ENCODE peak calls at places on chromosomes 2 and 18, in eight cellular contexts. Z, G, L, T, M, F, B and H are unnamed samples.
A peak's percentile ranks its signal among the peaks of the same experiment; 100 is the strongest.

GRCh38 chr2:45390433-45390832 is 220.6 kb downstream of the SRBD1 start:
- DNase-seq in Z (no peak), G (no peak), L (no peak), T (no peak), M (no peak), F (no peak), B (no peak), H (no peak)

GRCh38 chr2:96760036-96760985 is at the start of gene CNNM4:
- DNase-seq in Z (peak; percentile 87), G (peak; percentile 68), L (peak; percentile 95), T (peak; percentile 92), M (peak; percentile 98), F (peak; percentile 87), B (peak; percentile 90), H (peak; percentile 91)

GRCh38 chr18:23307567-23308295 is 145.4 kb upstream of the RIOK3 start:
- DNase-seq in Z (no peak), G (no peak), L (no peak), T (no peak), M (no peak), F (no peak), B (no peak), H (no peak)

GRCh38 chr2:230864605-230865323 is at the start of gene ITM2C:
- DNase-seq in Z (no peak), G (no peak), L (peak; percentile 82), T (peak; percentile 37), M (peak; percentile 73), F (peak; percentile 70), B (peak; percentile 78), H (peak; percentile 88)

GRCh38 chr18:41096504-41096903 is 858.5 kb upstream of the PIK3C3 start:
- DNase-seq in Z (no peak), G (peak; percentile 33), L (no peak), T (no peak), M (no peak), F (no peak), B (no peak), H (no peak)

GRCh38 chr2:166384774-166385173 is 9.0 kb upstream of the SCN9A start:
- DNase-seq in Z (no peak), G (peak; percentile 47), L (no peak), T (no peak), M (no peak), F (no peak), B (no peak), H (no peak)

GRCh38 chr18:31294199-31294747 is 23.7 kb upstream of the DSG1 start:
- DNase-seq in Z (no peak), G (no peak), L (no peak), T (no peak), M (no peak), F (no peak), B (no peak), H (no peak)

GRCh38 chr2:177606636-177607035 is 214.1 kb downstream of the AGPS start:
- DNase-seq in Z (no peak), G (no peak), L (no peak), T (no peak), M (no peak), F (no peak), B (no peak), H (no peak)

GRCh38 chr2:10947005-10947440 is 35.3 kb downstream of the KCNF1 start:
- DNase-seq in Z (no peak), G (no peak), L (no peak), T (no peak), M (no peak), F (no peak), B (no peak), H (no peak)

GRCh38 chr2:109059474-109060165 is 69.4 kb upstream of the SH3RF3 start:
- DNase-seq in Z (no peak), G (no peak), L (no peak), T (no peak), M (no peak), F (no peak), B (no peak), H (no peak)

GRCh38 chr18:6885992-6886823 is 156.7 kb downstream of the ARHGAP28 start:
- DNase-seq in Z (peak; percentile 78), G (peak; percentile 49), L (peak; percentile 65), T (no peak), M (peak; percentile 79), F (no peak), B (peak; percentile 62), H (no peak)

GRCh38 chr2:189144700-189145211 is 34.8 kb downstream of the COL5A2 start:
- DNase-seq in Z (no peak), G (no peak), L (no peak), T (no peak), M (no peak), F (no peak), B (no peak), H (no peak)

DNA sequence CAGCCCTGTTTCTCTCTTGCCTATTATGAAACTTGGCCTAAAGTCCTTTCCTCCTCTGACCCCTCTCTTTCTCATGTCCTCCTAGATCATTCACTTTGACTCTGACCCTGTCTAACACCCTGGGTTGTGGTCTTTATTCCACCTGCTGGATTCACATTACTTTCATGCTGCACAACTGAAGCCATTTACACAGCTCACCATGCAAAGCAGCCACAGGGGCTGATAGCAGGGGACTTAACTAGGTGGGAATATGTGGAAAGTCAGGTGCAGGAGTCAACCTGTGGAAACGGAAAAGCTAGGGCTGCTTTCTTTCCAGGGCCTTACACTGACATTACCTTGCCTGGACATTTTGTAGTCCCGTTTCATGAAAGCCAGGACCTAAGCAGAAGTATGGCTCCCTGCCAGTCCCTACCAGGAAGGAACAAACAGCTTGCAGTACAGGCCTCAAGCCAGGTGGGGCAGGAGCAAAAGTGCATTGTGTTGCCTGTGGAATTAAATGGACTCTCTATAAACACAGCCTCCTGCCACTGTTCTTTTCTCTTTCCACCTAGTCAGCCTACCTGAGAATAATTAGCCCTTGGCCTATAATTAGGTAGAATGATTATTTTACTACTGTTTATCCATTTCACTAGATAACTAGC is 11.8 kb downstream of the MAPRE3 start:
- DNase-seq in Z (peak; percentile 47), G (peak; percentile 45), L (no peak), T (peak; percentile 62), M (peak; percentile 94), F (no peak), B (peak; percentile 44), H (no peak)
- TF ChIP-seq CTCF in Z (peak; percentile 34), G (peak; percentile 49), L (peak; percentile 11), T (no peak), M (peak; percentile 48), F (peak; percentile 20), B (no peak), H (no peak)

DNA sequence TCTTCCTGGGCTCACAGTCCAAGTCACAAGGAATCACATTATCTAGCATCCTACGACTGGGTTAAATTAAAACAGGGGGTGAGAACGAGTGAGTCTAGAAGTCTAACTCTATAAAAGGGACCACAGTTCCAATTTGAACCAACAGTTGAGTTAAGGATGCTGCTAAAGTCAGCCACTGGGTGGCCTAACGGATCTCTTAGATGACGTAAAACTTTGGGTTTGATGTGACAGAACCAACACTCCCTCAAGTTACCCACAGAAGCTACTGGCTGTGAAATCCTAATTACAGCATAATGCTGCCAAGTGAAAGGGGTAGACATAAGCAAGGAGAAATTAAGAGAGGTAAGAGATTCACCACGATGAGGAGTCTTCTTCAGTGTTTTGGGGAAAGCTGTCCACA is 32.7 kb upstream of the RUFY4 start:
- DNase-seq in Z (no peak), G (no peak), L (no peak), T (no peak), M (no peak), F (no peak), B (no peak), H (no peak)
- TF ChIP-seq CTCF in Z (no peak), G (peak; percentile 18), L (no peak), T (no peak), M (no peak), F (no peak), B (no peak), H (no peak)

DNA sequence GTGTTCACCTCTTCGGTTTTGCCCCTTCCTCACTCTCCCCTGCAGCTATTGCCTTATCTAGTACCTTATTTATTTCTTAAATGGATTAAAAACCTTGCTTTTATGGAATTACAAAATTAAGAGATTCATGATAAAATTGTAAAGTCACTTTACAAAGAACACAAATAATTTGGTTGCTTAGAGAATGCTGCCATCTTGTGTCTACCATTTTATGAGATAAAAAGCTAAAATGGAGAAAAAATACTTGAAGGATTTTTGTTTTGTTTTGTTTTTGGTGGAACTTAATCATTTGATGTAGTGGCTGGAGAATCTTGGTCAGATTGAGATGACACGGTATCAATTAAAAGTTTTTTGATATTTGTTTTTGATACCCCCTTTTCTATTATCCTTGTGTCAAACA is 69.6 kb downstream of the R3HDM1 start:
- DNase-seq in Z (no peak), G (peak; percentile 4), L (no peak), T (no peak), M (no peak), F (no peak), B (no peak), H (no peak)
- TF ChIP-seq CTCF in Z (no peak), G (no peak), L (no peak), T (peak; percentile 13), M (peak; percentile 36), F (peak; percentile 35), B (no peak), H (peak; percentile 27)

GRCh38 chr2:17573085-17573805 is 32.7 kb downstream of the VSNL1 start:
- DNase-seq in Z (no peak), G (no peak), L (no peak), T (no peak), M (no peak), F (no peak), B (no peak), H (no peak)
- TF ChIP-seq CTCF in Z (no peak), G (peak; percentile 36), L (peak; percentile 19), T (peak; percentile 29), M (no peak), F (no peak), B (no peak), H (no peak)

GRCh38 chr2:196592331-196592911 is 47.1 kb upstream of the CCDC150 start:
- DNase-seq in Z (no peak), G (peak; percentile 12), L (no peak), T (no peak), M (peak; percentile 54), F (no peak), B (peak; percentile 68), H (no peak)
- TF ChIP-seq CTCF in Z (no peak), G (peak; percentile 31), L (no peak), T (no peak), M (no peak), F (no peak), B (no peak), H (no peak)

GRCh38 chr2:22992446-22992845 is 392.5 kb upstream of the KLHL29 start:
- DNase-seq in Z (no peak), G (no peak), L (no peak), T (no peak), M (no peak), F (no peak), B (no peak), H (no peak)

GRCh38 chr2:22995576-22995975 is 389.4 kb upstream of the KLHL29 start:
- DNase-seq in Z (no peak), G (no peak), L (no peak), T (no peak), M (no peak), F (no peak), B (no peak), H (peak; percentile 31)

GRCh38 chr2:22991844-22992243 is 393.1 kb upstream of the KLHL29 start:
- DNase-seq in Z (no peak), G (no peak), L (no peak), T (no peak), M (no peak), F (no peak), B (no peak), H (no peak)
- TF ChIP-seq CTCF in Z (peak; percentile 6), G (no peak), L (no peak), T (no peak), M (no peak), F (no peak), B (no peak), H (peak; percentile 28)